ENCODE peak calls at places on chromosome 16, in nine cellular contexts. One of them, this sample, is unnamed.

GRCh38 chr16:13391337-13391736 is 489.9 kb downstream of the SHISA9 start:
- DNase-seq in omental fat pad: no peak
- DNase-seq in heart right ventricle: no peak
- DNase-seq in lung: no peak
- DNase-seq in stomach: no peak
- DNase-seq in endothelial cell: no peak
- DNase-seq in CD8-positive, alpha-beta T cell: no peak
- DNase-seq in Calu3: no peak
- DNase-seq in sigmoid colon: no peak
- DNase-seq in this sample: no peak

GRCh38 chr16:88084881-88085280 is 133.6 kb downstream of the BANP start:
- DNase-seq in omental fat pad: no peak
- DNase-seq in heart right ventricle: no peak
- DNase-seq in lung: no peak
- DNase-seq in stomach: no peak
- DNase-seq in endothelial cell: no peak
- DNase-seq in CD8-positive, alpha-beta T cell: no peak
- DNase-seq in Calu3: no peak
- DNase-seq in sigmoid colon: no peak
- DNase-seq in this sample: no peak

GRCh38 chr16:13148836-13149235 is 247.4 kb downstream of the SHISA9 start:
- DNase-seq in omental fat pad: no peak
- DNase-seq in heart right ventricle: no peak
- DNase-seq in lung: no peak
- DNase-seq in stomach: no peak
- DNase-seq in endothelial cell: no peak
- DNase-seq in CD8-positive, alpha-beta T cell: no peak
- DNase-seq in Calu3: no peak
- DNase-seq in sigmoid colon: no peak
- DNase-seq in this sample: no peak

GRCh38 chr16:86031141-86031678 is 132.2 kb downstream of the IRF8 start:
- DNase-seq in omental fat pad: no peak
- DNase-seq in heart right ventricle: no peak
- DNase-seq in lung: no peak
- DNase-seq in stomach: no peak
- DNase-seq in endothelial cell: no peak
- DNase-seq in CD8-positive, alpha-beta T cell: no peak
- DNase-seq in Calu3: no peak
- DNase-seq in sigmoid colon: no peak
- DNase-seq in this sample: no peak

GRCh38 chr16:84730406-84731106 is 30.8 kb downstream of the USP10 start:
- DNase-seq in omental fat pad: no peak
- DNase-seq in heart right ventricle: peak; percentile 57
- DNase-seq in lung: peak; percentile 70
- DNase-seq in stomach: peak; percentile 63
- DNase-seq in endothelial cell: peak; percentile 26
- DNase-seq in CD8-positive, alpha-beta T cell: peak; percentile 30
- DNase-seq in Calu3: peak; percentile 65
- DNase-seq in sigmoid colon: peak; percentile 87
- DNase-seq in this sample: no peak

GRCh38 chr16:49876716-49877129 is 20.8 kb upstream of the ZNF423 start:
- DNase-seq in omental fat pad: peak; percentile 27
- DNase-seq in heart right ventricle: peak; percentile 58
- DNase-seq in lung: peak; percentile 60
- DNase-seq in stomach: peak; percentile 68
- DNase-seq in endothelial cell: peak; percentile 93
- DNase-seq in CD8-positive, alpha-beta T cell: no peak
- DNase-seq in Calu3: peak; percentile 66
- DNase-seq in sigmoid colon: peak; percentile 84
- DNase-seq in this sample: peak; percentile 93

GRCh38 chr16:87819282-87819681 is 50.0 kb downstream of the SLC7A5 start:
- DNase-seq in omental fat pad: no peak
- DNase-seq in heart right ventricle: no peak
- DNase-seq in lung: no peak
- DNase-seq in stomach: no peak
- DNase-seq in endothelial cell: no peak
- DNase-seq in CD8-positive, alpha-beta T cell: peak; percentile 15
- DNase-seq in Calu3: no peak
- DNase-seq in sigmoid colon: no peak
- DNase-seq in this sample: no peak

GRCh38 chr16:10871157-10871991 is 5.6 kb upstream of the CIITA start:
- DNase-seq in omental fat pad: no peak
- DNase-seq in heart right ventricle: peak; percentile 40
- DNase-seq in lung: peak; percentile 81
- DNase-seq in stomach: peak; percentile 98
- DNase-seq in endothelial cell: no peak
- DNase-seq in CD8-positive, alpha-beta T cell: peak; percentile 47
- DNase-seq in Calu3: peak; percentile 95
- DNase-seq in sigmoid colon: peak; percentile 65
- DNase-seq in this sample: no peak

GRCh38 chr16:74450967-74451760 is 29.9 kb upstream of the CLEC18B start:
- DNase-seq in omental fat pad: no peak
- DNase-seq in heart right ventricle: no peak
- DNase-seq in lung: no peak
- DNase-seq in stomach: no peak
- DNase-seq in endothelial cell: no peak
- DNase-seq in CD8-positive, alpha-beta T cell: no peak
- DNase-seq in Calu3: no peak
- DNase-seq in sigmoid colon: no peak
- DNase-seq in this sample: no peak

GRCh38 chr16:67396159-67396774 is 3.0 kb upstream of the TPPP3 start:
- DNase-seq in omental fat pad: no peak
- DNase-seq in heart right ventricle: peak; percentile 92
- DNase-seq in lung: peak; percentile 84
- DNase-seq in stomach: peak; percentile 84
- DNase-seq in endothelial cell: peak; percentile 57
- DNase-seq in CD8-positive, alpha-beta T cell: no peak
- DNase-seq in Calu3: peak; percentile 92
- DNase-seq in sigmoid colon: peak; percentile 89
- DNase-seq in this sample: no peak

GRCh38 chr16:12754824-12755543 is 48.7 kb downstream of the CPPED1 start:
- DNase-seq in omental fat pad: no peak
- DNase-seq in heart right ventricle: no peak
- DNase-seq in lung: no peak
- DNase-seq in stomach: no peak
- DNase-seq in endothelial cell: no peak
- DNase-seq in CD8-positive, alpha-beta T cell: no peak
- DNase-seq in Calu3: no peak
- DNase-seq in sigmoid colon: no peak
- DNase-seq in this sample: no peak

GRCh38 chr16:2450535-2450934 is 9.4 kb upstream of the TEDC2 start:
- DNase-seq in omental fat pad: no peak
- DNase-seq in heart right ventricle: no peak
- DNase-seq in lung: no peak
- DNase-seq in stomach: no peak
- DNase-seq in endothelial cell: no peak
- DNase-seq in CD8-positive, alpha-beta T cell: peak; percentile 2
- DNase-seq in Calu3: no peak
- DNase-seq in sigmoid colon: no peak
- DNase-seq in this sample: no peak

DNA sequence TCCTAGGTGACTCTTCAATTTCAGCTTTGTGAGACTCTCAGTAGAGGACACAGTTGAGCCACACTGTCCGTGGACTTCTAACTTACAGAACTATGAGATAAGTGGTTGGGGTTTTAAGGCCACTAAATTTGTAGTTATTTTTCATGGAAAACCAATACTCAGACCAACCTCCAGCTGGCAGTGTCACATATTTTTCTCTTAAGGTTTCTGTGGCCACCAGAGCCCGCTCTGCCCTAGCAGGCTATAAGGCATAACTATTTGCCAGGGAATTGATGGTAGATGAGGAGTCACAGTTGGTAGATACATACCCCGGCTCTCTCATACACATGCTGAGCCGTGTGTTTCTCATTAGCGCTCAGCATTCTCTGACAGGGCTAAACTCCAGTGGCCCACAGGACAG is 336.8 kb upstream of the MON1B start:
- DNase-seq in omental fat pad: no peak
- DNase-seq in heart right ventricle: no peak
- DNase-seq in lung: no peak
- DNase-seq in stomach: no peak
- DNase-seq in endothelial cell: no peak
- DNase-seq in CD8-positive, alpha-beta T cell: no peak
- DNase-seq in Calu3: peak; percentile 17
- DNase-seq in sigmoid colon: no peak
- DNase-seq in this sample: no peak
- TF ChIP-seq CTCF in omental fat pad: no peak
- TF ChIP-seq CTCF in heart right ventricle: no peak
- TF ChIP-seq CTCF in lung: no peak
- TF ChIP-seq CTCF in stomach: no peak
- TF ChIP-seq CTCF in endothelial cell: no peak
- TF ChIP-seq CTCF in CD8-positive, alpha-beta T cell: no peak
- TF ChIP-seq CTCF in Calu3: no peak
- TF ChIP-seq CTCF in sigmoid colon: no peak
- TF ChIP-seq CTCF in this sample: no peak

DNA sequence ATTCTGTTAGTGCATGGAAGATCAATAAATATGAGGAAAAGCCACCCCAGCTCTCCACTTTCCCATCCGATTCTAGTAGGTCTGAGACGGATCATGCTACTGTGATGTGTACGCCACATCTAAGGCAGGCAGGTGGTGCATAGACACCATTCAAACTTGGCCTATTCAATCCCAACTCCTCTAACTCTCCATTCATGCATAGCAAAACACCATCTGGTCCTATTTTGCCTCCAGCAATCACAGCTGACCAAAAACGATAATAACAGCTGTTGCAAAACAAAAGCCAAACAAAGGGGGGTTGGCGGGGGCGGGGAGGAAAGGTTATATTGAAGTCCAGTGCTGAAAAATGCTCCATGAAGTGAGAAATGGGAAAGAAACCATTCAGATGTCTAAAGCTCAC is 111.4 kb downstream of the TOX3 start:
- DNase-seq in omental fat pad: no peak
- DNase-seq in heart right ventricle: no peak
- DNase-seq in lung: no peak
- DNase-seq in stomach: no peak
- DNase-seq in endothelial cell: no peak
- DNase-seq in CD8-positive, alpha-beta T cell: no peak
- DNase-seq in Calu3: no peak
- DNase-seq in sigmoid colon: no peak
- DNase-seq in this sample: no peak
- TF ChIP-seq CTCF in omental fat pad: no peak
- TF ChIP-seq CTCF in heart right ventricle: no peak
- TF ChIP-seq CTCF in lung: no peak
- TF ChIP-seq CTCF in stomach: no peak
- TF ChIP-seq CTCF in endothelial cell: no peak
- TF ChIP-seq CTCF in CD8-positive, alpha-beta T cell: no peak
- TF ChIP-seq CTCF in Calu3: no peak
- TF ChIP-seq CTCF in sigmoid colon: no peak
- TF ChIP-seq CTCF in this sample: no peak

GRCh38 chr16:77437859-77438258 is 3.0 kb upstream of the ADAMTS18 start:
- DNase-seq in omental fat pad: no peak
- DNase-seq in heart right ventricle: no peak
- DNase-seq in lung: no peak
- DNase-seq in stomach: no peak
- DNase-seq in endothelial cell: no peak
- DNase-seq in CD8-positive, alpha-beta T cell: no peak
- DNase-seq in Calu3: no peak
- DNase-seq in sigmoid colon: no peak
- DNase-seq in this sample: no peak
- TF ChIP-seq CTCF in omental fat pad: no peak
- TF ChIP-seq CTCF in heart right ventricle: peak; percentile 23
- TF ChIP-seq CTCF in lung: no peak
- TF ChIP-seq CTCF in stomach: no peak
- TF ChIP-seq CTCF in endothelial cell: no peak
- TF ChIP-seq CTCF in CD8-positive, alpha-beta T cell: no peak
- TF ChIP-seq CTCF in Calu3: no peak
- TF ChIP-seq CTCF in sigmoid colon: no peak
- TF ChIP-seq CTCF in this sample: no peak

GRCh38 chr16:22977294-22977697 is 163.3 kb downstream of the HS3ST2 start:
- DNase-seq in omental fat pad: no peak
- DNase-seq in heart right ventricle: no peak
- DNase-seq in lung: no peak
- DNase-seq in stomach: no peak
- DNase-seq in endothelial cell: no peak
- DNase-seq in CD8-positive, alpha-beta T cell: no peak
- DNase-seq in Calu3: peak; percentile 12
- DNase-seq in sigmoid colon: no peak
- DNase-seq in this sample: no peak
- TF ChIP-seq CTCF in omental fat pad: no peak
- TF ChIP-seq CTCF in heart right ventricle: peak; percentile 44
- TF ChIP-seq CTCF in lung: no peak
- TF ChIP-seq CTCF in stomach: no peak
- TF ChIP-seq CTCF in endothelial cell: peak; percentile 31
- TF ChIP-seq CTCF in CD8-positive, alpha-beta T cell: no peak
- TF ChIP-seq CTCF in Calu3: peak; percentile 60
- TF ChIP-seq CTCF in sigmoid colon: no peak
- TF ChIP-seq CTCF in this sample: no peak

This sample was measured in osteocyte.